ENCODE peak calls at places on chromosomes 3 and 15, in four cellular contexts. E is GM10248, Z is tibial nerve, T is lower lobe of right lung. D is an unnamed sample.

GRCh38 chr3:16437640-16438039 is 75.9 kb downstream of the RFTN1 start:
- DNase-seq in E (no peak), T (no peak), Z (no peak), D (no peak)

GRCh38 chr15:99976811-99977271 is 243.6 kb upstream of the LYSMD4 start:
- DNase-seq in E (no peak), T (no peak), Z (no peak), D (no peak)

GRCh38 chr15:100252359-100252758 is 89.4 kb downstream of the ADAMTS17 start:
- DNase-seq in Z (no peak), E (no peak), T (no peak), D (no peak)

GRCh38 chr15:50044904-50045303 is 74.1 kb downstream of the ATP8B4 start:
- DNase-seq in T (no peak), E (no peak), Z (no peak), D (no peak)

GRCh38 chr3:156605686-156606605 is 51.0 kb upstream of the SSR3 start:
- DNase-seq in T (peak), Z (peak), E (peak), D (no peak)

GRCh38 chr3:64612082-64612860 is 75.5 kb downstream of the ADAMTS9 start:
- DNase-seq in T (no peak), E (no peak), Z (no peak), D (no peak)

GRCh38 chr3:62368705-62369475 is 4.5 kb downstream of the FEZF2 start:
- DNase-seq in E (no peak), Z (no peak), T (no peak), D (no peak)

GRCh38 chr3:25266677-25267076 is 161.4 kb upstream of the RARB start:
- DNase-seq in E (no peak), T (no peak), Z (no peak), D (no peak)

GRCh38 chr15:80418892-80419537 is 14.8 kb downstream of the ARNT2 start:
- DNase-seq in T (no peak), Z (peak), E (peak), D (no peak)

GRCh38 chr3:132255041-132255745 is 62.0 kb upstream of the ACP3 start:
- DNase-seq in Z (no peak), T (no peak), E (no peak), D (no peak)

GRCh38 chr3:188021041-188021440 is 132.9 kb upstream of the LPP start:
- DNase-seq in T (no peak), E (no peak), Z (no peak), D (no peak)

GRCh38 chr3:43405888-43406636 is 119.7 kb downstream of the SNRK start:
- DNase-seq in Z (no peak), T (no peak), E (no peak), D (no peak)

GRCh38 chr3:188491276-188491687 is 337.3 kb downstream of the LPP start:
- DNase-seq in E (no peak), Z (no peak), T (no peak), D (no peak)

GRCh38 chr15:64022571-64022970 is 23.7 kb downstream of the DAPK2 start:
- DNase-seq in E (no peak), T (no peak), Z (no peak), D (no peak)

GRCh38 chr3:53570709-53571108 is 76.3 kb downstream of the CACNA1D start:
- DNase-seq in Z (no peak), E (no peak), T (peak), D (no peak)

GRCh38 chr3:108882762-108883161 is 60.2 kb downstream of the TRAT1 start:
- DNase-seq in Z (no peak), T (no peak), E (no peak), D (no peak)

GRCh38 chr3:191141728-191142127 is 57.3 kb upstream of the OSTN start:
- DNase-seq in Z (no peak), T (no peak), E (no peak), D (no peak)

GRCh38 chr3:194871143-194871863 is 185.6 kb downstream of the FAM43A start:
- DNase-seq in T (peak), E (peak), Z (no peak), D (peak)

GRCh38 chr15:68056097-68056865 is 2.2 kb downstream of the PIAS1 start:
- DNase-seq in Z (no peak), T (no peak), E (no peak), D (no peak)

DNA sequence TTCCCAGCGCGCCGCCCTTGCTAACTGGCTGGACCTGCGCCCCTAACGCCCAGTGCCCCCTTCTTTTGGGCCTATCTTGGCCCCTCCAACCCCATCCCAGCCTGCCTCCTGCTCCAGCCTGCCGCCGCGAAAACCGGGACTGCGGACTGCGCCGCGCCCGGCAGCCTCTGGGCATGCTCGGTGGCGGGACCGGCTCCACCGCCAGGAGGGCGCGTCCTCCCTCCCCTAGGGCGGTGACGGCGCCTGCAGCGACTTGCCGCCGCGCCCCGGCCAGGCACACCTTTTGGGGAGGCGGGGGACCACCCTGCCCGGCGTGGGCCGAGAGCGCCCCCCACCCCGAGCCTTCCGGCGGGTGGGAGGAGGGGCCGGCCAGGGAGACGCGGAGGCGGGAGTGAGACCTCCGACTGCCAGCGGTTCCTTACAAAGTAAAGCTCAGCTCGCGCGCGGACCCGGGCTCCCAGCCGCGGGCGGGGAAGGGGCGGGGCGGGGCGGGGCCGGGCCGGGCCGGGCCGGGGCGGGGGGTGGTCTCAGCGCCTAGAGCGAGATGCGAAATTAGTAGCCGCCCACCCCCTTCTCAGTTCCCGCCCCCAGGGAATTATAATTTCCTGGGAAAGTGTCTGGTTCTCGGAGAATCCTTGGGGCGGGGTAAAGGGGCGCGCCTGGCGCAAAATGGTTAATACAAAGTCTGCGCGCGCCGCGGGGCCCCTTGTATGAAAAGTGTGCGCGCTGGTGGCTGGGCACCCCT is 225.0 kb upstream of the IL12A start:
- DNase-seq in T (peak), Z (peak), E (peak), D (peak)
- TF ChIP-seq CTCF in T (peak), Z (no peak), E (no peak), D (no peak)

DNA sequence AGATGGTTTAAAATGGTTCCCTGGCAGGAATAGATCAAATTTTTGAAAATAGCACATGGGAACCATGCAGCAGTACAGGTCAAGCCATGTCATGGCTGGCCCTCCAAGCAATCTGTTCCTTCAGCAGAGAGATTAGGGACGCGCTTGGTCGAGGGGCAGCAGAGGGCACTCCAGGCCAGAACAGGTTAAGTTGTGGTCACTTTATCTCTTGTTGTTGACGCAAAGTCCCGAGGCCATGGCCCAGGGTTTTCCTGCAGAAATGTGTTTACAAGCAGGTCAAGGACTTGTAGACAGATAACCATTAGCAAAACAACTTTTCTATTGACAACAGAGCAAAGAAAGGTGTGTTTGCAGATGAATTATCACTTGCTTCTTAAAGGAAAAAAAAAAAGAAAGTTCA is 570.0 kb upstream of the NR2F2 start:
- DNase-seq in E (no peak), T (no peak), Z (no peak), D (no peak)
- TF ChIP-seq CTCF in E (peak), T (no peak), Z (no peak), D (no peak)

DNA sequence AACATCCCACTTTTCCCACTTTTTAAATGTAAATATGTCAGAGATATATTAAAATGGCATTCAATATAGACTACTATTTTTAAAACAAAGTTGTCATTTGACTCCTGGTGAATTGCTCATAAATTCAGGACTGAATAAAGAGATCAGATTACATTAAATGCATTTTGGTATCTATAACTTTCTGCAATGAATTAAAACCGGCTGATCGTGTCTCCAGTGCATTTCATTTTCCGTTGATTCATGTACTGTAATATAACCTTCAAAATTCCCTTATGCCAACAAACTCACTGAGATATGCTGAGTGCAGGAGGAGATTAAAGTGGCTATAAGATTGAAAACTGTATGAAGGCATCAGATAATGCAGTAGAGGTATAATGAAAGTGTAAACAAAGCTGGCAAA is 361.1 kb upstream of the CDIN1 start:
- DNase-seq in E (no peak), Z (no peak), T (no peak), D (no peak)
- TF ChIP-seq CTCF in E (no peak), Z (no peak), T (no peak), D (no peak)

GRCh38 chr3:72890166-72890925 is 2.5 kb downstream of the GXYLT2 start:
- DNase-seq in E (no peak), T (no peak), Z (no peak), D (no peak)

GRCh38 chr3:72894941-72895552 is 7.2 kb downstream of the GXYLT2 start:
- DNase-seq in E (no peak), Z (no peak), T (no peak), D (no peak)

GRCh38 chr3:72891053-72891855 is 3.4 kb downstream of the GXYLT2 start:
- DNase-seq in E (no peak), T (no peak), Z (peak), D (no peak)

GRCh38 chr3:72892081-72892763 is 4.4 kb downstream of the GXYLT2 start:
- DNase-seq in Z (peak), E (no peak), T (no peak), D (no peak)

DNA sequence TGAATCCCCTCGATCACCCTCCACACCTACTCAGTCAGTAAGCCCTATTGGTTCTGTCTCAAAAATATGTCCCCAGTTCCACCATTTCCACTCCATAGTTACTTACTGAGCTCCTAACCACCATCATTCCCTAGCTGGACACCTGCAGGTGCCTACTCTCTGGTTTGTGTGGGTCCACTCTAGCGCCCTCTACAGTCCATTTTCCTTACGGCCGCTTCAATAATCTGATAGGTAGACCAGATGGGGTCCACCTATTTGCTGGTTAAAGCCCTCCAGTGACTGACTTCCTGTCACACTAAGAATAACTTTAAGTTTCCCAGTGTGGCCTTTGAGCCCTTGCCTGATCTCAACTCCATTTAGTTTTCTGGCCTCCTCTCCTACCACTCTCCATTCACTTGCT is 5.0 kb downstream of the GXYLT2 start:
- DNase-seq in T (no peak), E (no peak), Z (no peak), D (no peak)
- TF ChIP-seq CTCF in T (no peak), E (no peak), Z (no peak), D (no peak)

GRCh38 chr3:124026516-124026915 is 34.6 kb upstream of the ROPN1 start:
- DNase-seq in Z (no peak), T (no peak), E (no peak), D (no peak)
- TF ChIP-seq CTCF in Z (no peak), T (no peak), E (no peak), D (no peak)

D was measured in D721Med.